ENCODE peak calls at places on chromosomes 11 and 22, in seven cellular contexts. One of them, this sample, is unnamed.

GRCh38 chr11:118216621-118217526 is 7.9 kb downstream of the JAML start:
- DNase-seq in tibial artery: no peak
- DNase-seq in H1: no peak
- DNase-seq in AG04450: no peak
- DNase-seq in cardiac muscle cell: no peak
- DNase-seq in A549: no peak
- DNase-seq in mammary epithelial cell: no peak
- DNase-seq in this sample: no peak

GRCh38 chr22:33957086-33957485 is 36.8 kb upstream of the LARGE1 start:
- DNase-seq in tibial artery: no peak
- DNase-seq in H1: no peak
- DNase-seq in AG04450: no peak
- DNase-seq in cardiac muscle cell: no peak
- DNase-seq in A549: no peak
- DNase-seq in mammary epithelial cell: no peak
- DNase-seq in this sample: no peak

GRCh38 chr11:121891134-121891533 is 224.9 kb downstream of the BLID start:
- DNase-seq in tibial artery: no peak
- DNase-seq in H1: no peak
- DNase-seq in AG04450: no peak
- DNase-seq in cardiac muscle cell: no peak
- DNase-seq in A549: no peak
- DNase-seq in mammary epithelial cell: no peak
- DNase-seq in this sample: no peak

GRCh38 chr22:33104192-33104591 is 46.0 kb upstream of the SYN3 start:
- DNase-seq in tibial artery: no peak
- DNase-seq in H1: no peak
- DNase-seq in AG04450: no peak
- DNase-seq in cardiac muscle cell: no peak
- DNase-seq in A549: no peak
- DNase-seq in mammary epithelial cell: no peak
- DNase-seq in this sample: no peak

GRCh38 chr22:20004464-20004863 is 12.2 kb downstream of the ARVCF start:
- DNase-seq in tibial artery: no peak
- DNase-seq in H1: no peak
- DNase-seq in AG04450: no peak
- DNase-seq in cardiac muscle cell: no peak
- DNase-seq in A549: no peak
- DNase-seq in mammary epithelial cell: no peak
- DNase-seq in this sample: no peak

GRCh38 chr11:3849297-3849874 is 6.1 kb upstream of the STIM1 start:
- DNase-seq in tibial artery: no peak
- DNase-seq in H1: no peak
- DNase-seq in AG04450: no peak
- DNase-seq in cardiac muscle cell: peak; percentile 63
- DNase-seq in A549: peak; percentile 49
- DNase-seq in mammary epithelial cell: peak; percentile 32
- DNase-seq in this sample: peak; percentile 62

GRCh38 chr22:19665784-19666662 is 48.3 kb upstream of the SEPTIN5 start:
- DNase-seq in tibial artery: no peak
- DNase-seq in H1: no peak
- DNase-seq in AG04450: no peak
- DNase-seq in cardiac muscle cell: no peak
- DNase-seq in A549: no peak
- DNase-seq in mammary epithelial cell: no peak
- DNase-seq in this sample: no peak

GRCh38 chr22:21779444-21779843 is 43.9 kb upstream of the YPEL1 start:
- DNase-seq in tibial artery: no peak
- DNase-seq in H1: no peak
- DNase-seq in AG04450: no peak
- DNase-seq in cardiac muscle cell: no peak
- DNase-seq in A549: no peak
- DNase-seq in mammary epithelial cell: no peak
- DNase-seq in this sample: no peak

GRCh38 chr11:72696866-72697428 is 22.7 kb upstream of the PDE2A start:
- DNase-seq in tibial artery: no peak
- DNase-seq in H1: no peak
- DNase-seq in AG04450: no peak
- DNase-seq in cardiac muscle cell: no peak
- DNase-seq in A549: no peak
- DNase-seq in mammary epithelial cell: no peak
- DNase-seq in this sample: no peak

GRCh38 chr11:35272391-35272821 is 133.4 kb downstream of the CD44 start:
- DNase-seq in tibial artery: no peak
- DNase-seq in H1: no peak
- DNase-seq in AG04450: no peak
- DNase-seq in cardiac muscle cell: no peak
- DNase-seq in A549: no peak
- DNase-seq in mammary epithelial cell: no peak
- DNase-seq in this sample: no peak

GRCh38 chr22:28855355-28856094 is 27.8 kb upstream of the ZNRF3 start:
- DNase-seq in tibial artery: no peak
- DNase-seq in H1: no peak
- DNase-seq in AG04450: peak; percentile 58
- DNase-seq in cardiac muscle cell: peak; percentile 71
- DNase-seq in A549: peak; percentile 71
- DNase-seq in mammary epithelial cell: peak; percentile 50
- DNase-seq in this sample: peak; percentile 64

GRCh38 chr11:76897233-76897632 is 36.5 kb downstream of the ACER3 start:
- DNase-seq in tibial artery: no peak
- DNase-seq in H1: no peak
- DNase-seq in AG04450: no peak
- DNase-seq in cardiac muscle cell: no peak
- DNase-seq in A549: no peak
- DNase-seq in mammary epithelial cell: no peak
- DNase-seq in this sample: no peak

GRCh38 chr22:44590291-44590690 is 92.3 kb upstream of the RTL6 start:
- DNase-seq in tibial artery: no peak
- DNase-seq in H1: no peak
- DNase-seq in AG04450: no peak
- DNase-seq in cardiac muscle cell: no peak
- DNase-seq in A549: no peak
- DNase-seq in mammary epithelial cell: no peak
- DNase-seq in this sample: no peak

GRCh38 chr11:64791781-64792291 is 11.2 kb downstream of the MAP4K2 start:
- DNase-seq in tibial artery: no peak
- DNase-seq in H1: no peak
- DNase-seq in AG04450: no peak
- DNase-seq in cardiac muscle cell: no peak
- DNase-seq in A549: no peak
- DNase-seq in mammary epithelial cell: no peak
- DNase-seq in this sample: no peak

GRCh38 chr11:69040581-69041260 is 8.0 kb upstream of the TPCN2 start:
- DNase-seq in tibial artery: no peak
- DNase-seq in H1: no peak
- DNase-seq in AG04450: peak; percentile 62
- DNase-seq in cardiac muscle cell: no peak
- DNase-seq in A549: no peak
- DNase-seq in mammary epithelial cell: no peak
- DNase-seq in this sample: no peak

GRCh38 chr22:45884201-45885067 is 92.5 kb downstream of the WNT7B start:
- DNase-seq in tibial artery: peak; percentile 60
- DNase-seq in H1: no peak
- DNase-seq in AG04450: no peak
- DNase-seq in cardiac muscle cell: no peak
- DNase-seq in A549: no peak
- DNase-seq in mammary epithelial cell: no peak
- DNase-seq in this sample: no peak

GRCh38 chr11:95065336-95065735 is 1.4 kb upstream of the SRSF8 start:
- DNase-seq in tibial artery: no peak
- DNase-seq in H1: no peak
- DNase-seq in AG04450: no peak
- DNase-seq in cardiac muscle cell: no peak
- DNase-seq in A549: no peak
- DNase-seq in mammary epithelial cell: peak; percentile 82
- DNase-seq in this sample: no peak

GRCh38 chr22:21866821-21867527 is 471 bp downstream of the MAPK1 start:
- DNase-seq in tibial artery: peak; percentile 71
- DNase-seq in H1: no peak
- DNase-seq in AG04450: no peak
- DNase-seq in cardiac muscle cell: peak; percentile 42
- DNase-seq in A549: peak; percentile 5
- DNase-seq in mammary epithelial cell: no peak
- DNase-seq in this sample: no peak

GRCh38 chr11:98434296-98434695 is 586.5 kb upstream of the CNTN5 start:
- DNase-seq in tibial artery: no peak
- DNase-seq in H1: no peak
- DNase-seq in AG04450: no peak
- DNase-seq in cardiac muscle cell: no peak
- DNase-seq in A549: no peak
- DNase-seq in mammary epithelial cell: no peak
- DNase-seq in this sample: no peak

GRCh38 chr11:33829430-33830141 is 55.3 kb upstream of the FBXO3 start:
- DNase-seq in tibial artery: no peak
- DNase-seq in H1: no peak
- DNase-seq in AG04450: peak; percentile 39
- DNase-seq in cardiac muscle cell: peak; percentile 67
- DNase-seq in A549: peak; percentile 73
- DNase-seq in mammary epithelial cell: peak; percentile 66
- DNase-seq in this sample: peak; percentile 56

GRCh38 chr22:20591660-20592310 is 84.4 kb downstream of the MED15 start:
- DNase-seq in tibial artery: no peak
- DNase-seq in H1: peak; percentile 23
- DNase-seq in AG04450: peak; percentile 54
- DNase-seq in cardiac muscle cell: peak; percentile 67
- DNase-seq in A549: no peak
- DNase-seq in mammary epithelial cell: no peak
- DNase-seq in this sample: no peak

GRCh38 chr11:45179686-45180085 is 33.2 kb downstream of the PRDM11 start:
- DNase-seq in tibial artery: no peak
- DNase-seq in H1: no peak
- DNase-seq in AG04450: no peak
- DNase-seq in cardiac muscle cell: no peak
- DNase-seq in A549: no peak
- DNase-seq in mammary epithelial cell: no peak
- DNase-seq in this sample: no peak
- H3K4me3 ChIP-seq in tibial artery: peak overlapping the region; percentile 58
- H3K4me3 ChIP-seq in H1: peak overlapping the region; percentile 43
- H3K4me3 ChIP-seq in AG04450: peak overlapping the region; percentile 51
- H3K4me3 ChIP-seq in cardiac muscle cell: peak overlapping the region; percentile 40
- H3K4me3 ChIP-seq in A549: peak overlapping the region; percentile 64
- H3K4me3 ChIP-seq in mammary epithelial cell: no peak overlapping the region
- H3K4me3 ChIP-seq in this sample: peak overlapping the region; percentile 27

GRCh38 chr22:47392729-47393128 is 630.3 kb downstream of the TBC1D22A start:
- DNase-seq in tibial artery: no peak
- DNase-seq in H1: no peak
- DNase-seq in AG04450: no peak
- DNase-seq in cardiac muscle cell: no peak
- DNase-seq in A549: no peak
- DNase-seq in mammary epithelial cell: no peak
- DNase-seq in this sample: no peak

GRCh38 chr22:47392054-47392347 is 629.6 kb downstream of the TBC1D22A start:
- DNase-seq in tibial artery: no peak
- DNase-seq in H1: no peak
- DNase-seq in AG04450: no peak
- DNase-seq in cardiac muscle cell: no peak
- DNase-seq in A549: no peak
- DNase-seq in mammary epithelial cell: no peak
- DNase-seq in this sample: no peak

GRCh38 chr22:47393191-47393590 is 630.7 kb downstream of the TBC1D22A start:
- DNase-seq in tibial artery: no peak
- DNase-seq in H1: no peak
- DNase-seq in AG04450: no peak
- DNase-seq in cardiac muscle cell: no peak
- DNase-seq in A549: no peak
- DNase-seq in mammary epithelial cell: no peak
- DNase-seq in this sample: no peak

GRCh38 chr22:47390026-47390970 is 627.8 kb downstream of the TBC1D22A start:
- DNase-seq in tibial artery: no peak
- DNase-seq in H1: no peak
- DNase-seq in AG04450: no peak
- DNase-seq in cardiac muscle cell: no peak
- DNase-seq in A549: no peak
- DNase-seq in mammary epithelial cell: no peak
- DNase-seq in this sample: no peak

GRCh38 chr22:47391169-47392053 is 629.0 kb downstream of the TBC1D22A start:
- DNase-seq in tibial artery: no peak
- DNase-seq in H1: no peak
- DNase-seq in AG04450: no peak
- DNase-seq in cardiac muscle cell: no peak
- DNase-seq in A549: no peak
- DNase-seq in mammary epithelial cell: no peak
- DNase-seq in this sample: no peak
- H3K9me3 ChIP-seq in tibial artery: no peaks in the 10 kb centered on the region
- H3K9me3 ChIP-seq in H1: peaks cover 98% of the 10 kb centered on the region
- H3K9me3 ChIP-seq in AG04450: peaks cover 4% of the 10 kb centered on the region
- H3K9me3 ChIP-seq in cardiac muscle cell: no peaks in the 10 kb centered on the region
- H3K9me3 ChIP-seq in A549: no peaks in the 10 kb centered on the region
- H3K9me3 ChIP-seq in mammary epithelial cell: peaks cover 66% of the 10 kb centered on the region
- H3K9me3 ChIP-seq in this sample: no peaks in the 10 kb centered on the region

GRCh38 chr11:89293966-89294679 is 116.4 kb downstream of the TYR start:
- DNase-seq in tibial artery: no peak
- DNase-seq in H1: peak; percentile 25
- DNase-seq in AG04450: no peak
- DNase-seq in cardiac muscle cell: peak; percentile 14
- DNase-seq in A549: no peak
- DNase-seq in mammary epithelial cell: no peak
- DNase-seq in this sample: no peak
- H3K4me3 ChIP-seq in tibial artery: peak overlapping the region; percentile 21
- H3K4me3 ChIP-seq in H1: peak overlapping the region; percentile 40
- H3K4me3 ChIP-seq in AG04450: peak overlapping the region; percentile 29
- H3K4me3 ChIP-seq in cardiac muscle cell: peak overlapping the region; percentile 3
- H3K4me3 ChIP-seq in A549: no peak overlapping the region
- H3K4me3 ChIP-seq in mammary epithelial cell: no peak overlapping the region
- H3K4me3 ChIP-seq in this sample: no peak overlapping the region

GRCh38 chr22:47921906-47922305 is 1159.5 kb downstream of the TBC1D22A start:
- DNase-seq in tibial artery: no peak
- DNase-seq in H1: no peak
- DNase-seq in AG04450: no peak
- DNase-seq in cardiac muscle cell: no peak
- DNase-seq in A549: no peak
- DNase-seq in mammary epithelial cell: no peak
- DNase-seq in this sample: no peak
- H3K9me3 ChIP-seq in tibial artery: no peaks in the 10 kb centered on the region
- H3K9me3 ChIP-seq in H1: peaks cover 81% of the 10 kb centered on the region
- H3K9me3 ChIP-seq in AG04450: peaks cover 87% of the 10 kb centered on the region
- H3K9me3 ChIP-seq in cardiac muscle cell: no peaks in the 10 kb centered on the region
- H3K9me3 ChIP-seq in A549: no peaks in the 10 kb centered on the region
- H3K9me3 ChIP-seq in mammary epithelial cell: peaks cover 34% of the 10 kb centered on the region
- H3K9me3 ChIP-seq in this sample: no peaks in the 10 kb centered on the region

GRCh38 chr22:31945971-31946680 is 1.8 kb downstream of the YWHAH start:
- DNase-seq in tibial artery: no peak
- DNase-seq in H1: no peak
- DNase-seq in AG04450: no peak
- DNase-seq in cardiac muscle cell: peak; percentile 60
- DNase-seq in A549: no peak
- DNase-seq in mammary epithelial cell: no peak
- DNase-seq in this sample: no peak
- H3K4me3 ChIP-seq in tibial artery: peak overlapping the region; percentile 82
- H3K4me3 ChIP-seq in H1: peak overlapping the region; percentile 82
- H3K4me3 ChIP-seq in AG04450: peak overlapping the region; percentile 79
- H3K4me3 ChIP-seq in cardiac muscle cell: peak overlapping the region; percentile 95
- H3K4me3 ChIP-seq in A549: peak overlapping the region; percentile 96
- H3K4me3 ChIP-seq in mammary epithelial cell: peak overlapping the region; percentile 92
- H3K4me3 ChIP-seq in this sample: peak overlapping the region; percentile 87

GRCh38 chr11:1728281-1728680 is 22.1 kb downstream of the IFITM10 start:
- DNase-seq in tibial artery: no peak
- DNase-seq in H1: no peak
- DNase-seq in AG04450: no peak
- DNase-seq in cardiac muscle cell: no peak
- DNase-seq in A549: no peak
- DNase-seq in mammary epithelial cell: no peak
- DNase-seq in this sample: no peak
- H3K9me3 ChIP-seq in tibial artery: no peaks in the 10 kb centered on the region
- H3K9me3 ChIP-seq in H1: no peaks in the 10 kb centered on the region
- H3K9me3 ChIP-seq in AG04450: no peaks in the 10 kb centered on the region
- H3K9me3 ChIP-seq in cardiac muscle cell: no peaks in the 10 kb centered on the region
- H3K9me3 ChIP-seq in A549: no peaks in the 10 kb centered on the region
- H3K9me3 ChIP-seq in mammary epithelial cell: no peaks in the 10 kb centered on the region
- H3K9me3 ChIP-seq in this sample: no peaks in the 10 kb centered on the region